ENCODE peak calls at places on chromosomes 3 and 15, in eight cellular contexts. S is fibroblast of lung, G is lung, E is cardiac fibroblast, P is spleen, I is upper lobe of left lung, V is esophagus muscularis mucosa, R is fibroblast of the aortic adventitia. W is an unnamed sample.

GRCh38 chr3:56484525-56485024 is 16.3 kb upstream of the ERC2 start:
- DNase-seq in S (no peak), G (no peak), E (no peak), P (no peak), I (no peak), V (no peak), R (no peak), W (no peak)

GRCh38 chr3:139481116-139481515 is 4.8 kb upstream of the RBP2 start:
- DNase-seq in S (peak), G (no peak), E (no peak), P (no peak), I (no peak), V (no peak), R (peak), W (no peak)

GRCh38 chr3:32146669-32147315 is 40.4 kb downstream of the GPD1L start:
- DNase-seq in S (no peak), G (no peak), E (no peak), P (no peak), I (no peak), V (no peak), R (no peak), W (no peak)

GRCh38 chr3:61589856-61590255 is 28.5 kb downstream of the PTPRG start:
- DNase-seq in S (peak), G (no peak), E (peak), P (no peak), I (no peak), V (no peak), R (peak), W (peak)

GRCh38 chr3:149473314-149473990 is 1.0 kb upstream of the TM4SF4 start:
- DNase-seq in S (peak), G (peak), E (peak), P (no peak), I (peak), V (no peak), R (peak), W (peak)

GRCh38 chr15:91223902-91224301 is 123.8 kb downstream of the SV2B start:
- DNase-seq in S (no peak), G (no peak), E (no peak), P (no peak), I (no peak), V (no peak), R (no peak), W (no peak)

GRCh38 chr3:13223574-13224237 is 150.5 kb upstream of the IQSEC1 start:
- DNase-seq in S (no peak), G (no peak), E (peak), P (no peak), I (no peak), V (no peak), R (no peak), W (no peak)

GRCh38 chr3:195102609-195103467 is 168.1 kb downstream of the XXYLT1 start:
- DNase-seq in S (peak), G (no peak), E (peak), P (peak), I (no peak), V (no peak), R (peak), W (peak)

GRCh38 chr15:49084285-49084570 is 38.0 kb upstream of the SECISBP2L start:
- DNase-seq in S (no peak), G (no peak), E (no peak), P (no peak), I (no peak), V (no peak), R (no peak), W (no peak)

GRCh38 chr3:4838621-4839022 is 140.6 kb upstream of the BHLHE40 start:
- DNase-seq in S (no peak), G (no peak), E (no peak), P (no peak), I (no peak), V (no peak), R (no peak), W (no peak)

GRCh38 chr15:101167791-101168462 is 83.9 kb downstream of the CHSY1 start:
- DNase-seq in S (peak), G (peak), E (peak), P (peak), I (peak), V (peak), R (peak), W (peak)

GRCh38 chr3:79761441-79761840 is 6.4 kb downstream of the ROBO1 start:
- DNase-seq in S (no peak), G (no peak), E (no peak), P (no peak), I (no peak), V (no peak), R (no peak), W (peak)

GRCh38 chr3:22315925-22316324 is 564.9 kb upstream of the ZNF385D start:
- DNase-seq in S (peak), G (no peak), E (peak), P (no peak), I (no peak), V (no peak), R (peak), W (no peak)

GRCh38 chr3:71341721-71342120 is 241.8 kb downstream of the FOXP1 start:
- DNase-seq in S (peak), G (no peak), E (peak), P (no peak), I (no peak), V (no peak), R (peak), W (peak)

GRCh38 chr3:198064420-198064819 is 104.4 kb downstream of the LMLN start:
- DNase-seq in S (no peak), G (no peak), E (no peak), P (no peak), I (no peak), V (no peak), R (no peak), W (no peak)

GRCh38 chr3:190169877-190170276 is 49.2 kb upstream of the P3H2 start:
- DNase-seq in S (no peak), G (no peak), E (no peak), P (no peak), I (no peak), V (no peak), R (no peak), W (no peak)

GRCh38 chr3:126661532-126661931 is 6.6 kb upstream of the TXNRD3 start:
- DNase-seq in S (no peak), G (no peak), E (no peak), P (no peak), I (no peak), V (peak), R (no peak), W (no peak)

GRCh38 chr3:104598848-104599501 is 767.7 kb upstream of the ALCAM start:
- DNase-seq in S (no peak), G (no peak), E (no peak), P (no peak), I (no peak), V (no peak), R (no peak), W (no peak)

GRCh38 chr15:47516576-47517371 is 200.5 kb upstream of the SEMA6D start:
- DNase-seq in S (peak), G (no peak), E (peak), P (no peak), I (no peak), V (peak), R (peak), W (peak)

GRCh38 chr3:14460342-14461005 is 58.1 kb downstream of the SLC6A6 start:
- DNase-seq in S (peak), G (peak), E (peak), P (no peak), I (peak), V (no peak), R (peak), W (peak)

GRCh38 chr15:83166830-83167229 is 40.8 kb downstream of the HDGFL3 start:
- DNase-seq in S (no peak), G (no peak), E (no peak), P (no peak), I (no peak), V (no peak), R (no peak), W (no peak)

GRCh38 chr3:72446406-72447058 is 401.7 kb downstream of the SHQ1 start:
- DNase-seq in S (peak), G (peak), E (peak), P (peak), I (peak), V (no peak), R (peak), W (peak)

GRCh38 chr3:72445827-72446405 is 402.3 kb downstream of the SHQ1 start:
- DNase-seq in S (no peak), G (no peak), E (no peak), P (no peak), I (no peak), V (no peak), R (peak), W (peak)

GRCh38 chr3:72447059-72447946 is 400.9 kb downstream of the SHQ1 start:
- DNase-seq in S (peak), G (peak), E (peak), P (peak), I (peak), V (peak), R (peak), W (peak)

GRCh38 chr3:72442755-72443154 is 405.5 kb downstream of the SHQ1 start:
- DNase-seq in S (no peak), G (no peak), E (no peak), P (no peak), I (no peak), V (no peak), R (no peak), W (no peak)

GRCh38 chr3:72444642-72445223 is 403.5 kb downstream of the SHQ1 start:
- DNase-seq in S (peak), G (no peak), E (no peak), P (no peak), I (no peak), V (no peak), R (no peak), W (no peak)
- H3K4me3 ChIP-seq in S (peak), G (no peak), E (no peak), P (peak), I (peak), V (no peak), R (no peak), W (no peak)

DNA sequence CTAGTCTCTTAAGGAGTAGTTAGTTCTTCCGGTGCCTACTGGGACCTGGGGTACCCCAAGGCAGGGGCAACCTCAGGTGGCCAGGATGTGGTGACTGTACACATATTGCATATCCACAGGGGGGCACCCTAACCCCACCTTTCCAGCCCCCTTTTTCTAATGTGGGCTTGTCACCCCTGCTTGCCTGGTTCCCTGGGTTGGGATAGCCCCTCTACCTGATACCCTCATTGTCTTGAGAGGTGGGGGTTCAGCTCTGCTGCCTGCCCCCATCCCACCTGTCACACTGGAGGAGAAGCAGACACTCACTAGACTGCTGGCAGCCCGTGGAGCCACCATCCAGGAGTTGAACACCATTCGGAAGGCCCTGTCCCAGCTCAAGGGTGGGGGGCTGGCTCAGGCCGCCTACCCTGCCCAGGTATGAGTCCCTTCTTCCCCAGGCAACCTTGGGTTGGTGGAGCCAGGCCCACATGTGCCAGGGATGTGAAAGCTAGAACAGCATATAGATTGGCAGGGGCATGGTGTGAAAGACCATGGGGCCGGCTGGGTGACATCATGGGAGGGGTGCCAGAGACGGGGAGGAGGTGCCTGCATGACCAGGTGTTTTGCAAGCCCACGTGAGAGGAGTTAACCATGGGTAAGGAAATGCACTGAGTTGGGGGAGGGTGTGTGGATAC is 4.0 kb downstream of the GLYCTK start:
- DNase-seq in S (no peak), G (no peak), E (peak), P (peak), I (no peak), V (no peak), R (peak), W (no peak)
- TF ChIP-seq CTCF in S (peak), G (no peak), E (peak), P (peak), I (peak), V (peak), R (peak), W (peak)

DNA sequence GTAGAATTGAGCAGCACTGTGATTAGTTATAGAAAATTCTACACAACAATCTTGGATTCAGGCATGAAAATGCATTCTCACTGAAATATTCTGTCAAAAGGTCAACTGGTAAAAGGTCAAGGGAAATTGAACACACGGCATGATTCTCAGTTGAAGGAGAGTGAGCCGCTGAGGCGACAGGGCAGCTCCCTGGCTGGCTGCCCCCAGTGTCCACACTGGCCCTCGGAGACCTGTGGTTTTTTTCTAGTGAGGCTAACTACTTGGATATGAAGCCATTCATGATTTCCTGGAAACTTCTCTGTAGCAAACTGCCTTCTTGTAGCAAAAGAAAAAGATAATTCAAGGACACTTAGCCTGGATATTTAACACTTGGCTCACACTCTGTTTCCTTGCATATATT is 37.2 kb downstream of the AADACL2 start:
- DNase-seq in S (peak), G (peak), E (peak), P (no peak), I (peak), V (no peak), R (peak), W (peak)
- H3K4me3 ChIP-seq in S (no peak), G (no peak), E (peak), P (no peak), I (no peak), V (no peak), R (peak), W (no peak)

DNA sequence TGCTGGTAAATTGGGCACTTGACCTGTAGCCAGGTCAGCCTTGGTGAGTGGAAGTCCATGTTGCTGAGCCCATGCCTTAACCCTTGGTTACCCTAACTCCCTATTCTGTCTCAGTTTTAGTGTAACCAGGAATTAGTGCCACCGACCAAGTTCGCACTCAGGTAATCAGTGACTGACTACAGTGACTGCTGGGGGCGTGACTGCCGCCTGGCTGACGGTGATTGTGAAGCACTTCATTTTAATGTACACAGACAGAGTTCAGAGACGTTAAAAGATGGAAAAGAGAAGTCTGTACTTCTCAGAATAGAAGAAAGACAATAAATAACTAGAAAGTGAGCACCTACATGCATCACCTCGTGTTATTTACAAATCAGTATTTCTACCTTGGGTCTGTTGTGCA is 17.3 kb downstream of the CFAP161 start:
- DNase-seq in S (no peak), G (no peak), E (no peak), P (no peak), I (no peak), V (peak), R (no peak), W (no peak)
- TF ChIP-seq CTCF in S (no peak), G (no peak), E (no peak), P (no peak), I (no peak), V (no peak), R (no peak), W (no peak)

GRCh38 chr15:55222588-55222987 is 25.8 kb upstream of the RSL24D1 start:
- DNase-seq in S (no peak), G (no peak), E (no peak), P (no peak), I (no peak), V (no peak), R (no peak), W (no peak)
- H3K4me3 ChIP-seq in S (no peak), G (no peak), E (no peak), P (peak), I (no peak), V (no peak), R (no peak), W (no peak)

GRCh38 chr15:95291878-95292472 is 1038.5 kb upstream of the NR2F2 start:
- DNase-seq in S (no peak), G (no peak), E (no peak), P (no peak), I (no peak), V (no peak), R (peak), W (peak)
- TF ChIP-seq CTCF in S (peak), G (peak), E (peak), P (peak), I (peak), V (peak), R (peak), W (peak)

DNA sequence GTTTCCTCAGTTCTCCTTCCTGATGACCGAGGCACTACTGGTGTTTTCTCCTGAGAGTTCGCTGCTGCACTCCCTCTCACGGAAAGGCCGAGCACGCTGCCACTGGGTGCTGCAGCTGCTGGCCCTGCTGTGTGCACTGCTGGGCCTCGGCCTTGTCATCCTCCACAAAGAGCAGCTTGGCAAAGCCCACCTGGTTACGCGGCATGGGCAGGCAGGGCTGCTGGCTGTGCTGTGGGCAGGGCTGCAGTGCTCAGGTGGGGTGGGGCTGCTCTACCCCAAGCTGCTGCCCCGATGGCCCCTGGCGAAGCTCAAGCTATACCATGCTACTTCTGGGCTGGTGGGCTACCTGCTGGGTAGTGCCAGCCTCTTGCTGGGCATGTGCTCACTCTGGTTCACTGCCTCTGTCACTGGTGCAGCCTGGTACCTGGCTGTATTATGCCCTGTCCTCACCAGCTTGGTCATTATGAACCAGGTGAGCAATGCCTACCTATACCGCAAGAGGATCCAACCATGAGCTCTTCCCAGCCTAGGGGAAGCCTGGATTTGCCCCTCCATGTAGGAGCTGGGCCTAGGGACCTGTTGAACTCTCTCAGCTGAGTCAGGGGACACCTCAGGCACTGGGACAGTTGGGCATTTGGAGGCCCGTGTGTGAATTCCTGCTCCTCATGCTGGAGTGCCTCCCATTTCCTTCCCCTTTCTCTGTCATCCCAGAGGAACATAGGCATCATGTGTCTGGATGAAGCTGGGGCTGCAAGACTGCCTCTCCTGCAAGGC is 2.8 kb downstream of the CYB561D2 start:
- DNase-seq in S (no peak), G (no peak), E (no peak), P (no peak), I (no peak), V (no peak), R (no peak), W (no peak)
- H3K4me3 ChIP-seq in S (no peak), G (no peak), E (no peak), P (no peak), I (no peak), V (no peak), R (no peak), W (no peak)

DNA sequence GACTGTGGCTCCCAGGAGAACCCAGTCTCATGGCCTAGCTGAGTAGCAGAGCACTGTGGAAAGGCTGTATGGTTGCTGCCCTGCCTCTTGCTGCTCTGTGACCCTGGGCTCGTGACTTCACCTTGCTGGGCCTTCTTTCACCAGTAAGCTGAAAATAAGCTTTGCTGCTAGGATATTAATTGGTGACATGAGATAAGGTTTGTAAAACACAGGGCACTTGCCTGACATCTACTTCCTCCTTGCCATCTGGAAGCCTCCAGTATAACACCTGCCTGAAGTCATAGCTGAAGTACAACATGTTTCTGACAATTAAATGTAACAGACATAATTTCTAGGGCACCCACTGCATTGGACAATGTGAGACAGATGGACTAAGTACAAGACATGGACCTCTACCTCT is 53.6 kb downstream of the CLEC3B start:
- DNase-seq in S (no peak), G (no peak), E (no peak), P (no peak), I (no peak), V (no peak), R (no peak), W (no peak)
- TF ChIP-seq CTCF in S (no peak), G (no peak), E (no peak), P (no peak), I (no peak), V (no peak), R (no peak), W (no peak)

DNA sequence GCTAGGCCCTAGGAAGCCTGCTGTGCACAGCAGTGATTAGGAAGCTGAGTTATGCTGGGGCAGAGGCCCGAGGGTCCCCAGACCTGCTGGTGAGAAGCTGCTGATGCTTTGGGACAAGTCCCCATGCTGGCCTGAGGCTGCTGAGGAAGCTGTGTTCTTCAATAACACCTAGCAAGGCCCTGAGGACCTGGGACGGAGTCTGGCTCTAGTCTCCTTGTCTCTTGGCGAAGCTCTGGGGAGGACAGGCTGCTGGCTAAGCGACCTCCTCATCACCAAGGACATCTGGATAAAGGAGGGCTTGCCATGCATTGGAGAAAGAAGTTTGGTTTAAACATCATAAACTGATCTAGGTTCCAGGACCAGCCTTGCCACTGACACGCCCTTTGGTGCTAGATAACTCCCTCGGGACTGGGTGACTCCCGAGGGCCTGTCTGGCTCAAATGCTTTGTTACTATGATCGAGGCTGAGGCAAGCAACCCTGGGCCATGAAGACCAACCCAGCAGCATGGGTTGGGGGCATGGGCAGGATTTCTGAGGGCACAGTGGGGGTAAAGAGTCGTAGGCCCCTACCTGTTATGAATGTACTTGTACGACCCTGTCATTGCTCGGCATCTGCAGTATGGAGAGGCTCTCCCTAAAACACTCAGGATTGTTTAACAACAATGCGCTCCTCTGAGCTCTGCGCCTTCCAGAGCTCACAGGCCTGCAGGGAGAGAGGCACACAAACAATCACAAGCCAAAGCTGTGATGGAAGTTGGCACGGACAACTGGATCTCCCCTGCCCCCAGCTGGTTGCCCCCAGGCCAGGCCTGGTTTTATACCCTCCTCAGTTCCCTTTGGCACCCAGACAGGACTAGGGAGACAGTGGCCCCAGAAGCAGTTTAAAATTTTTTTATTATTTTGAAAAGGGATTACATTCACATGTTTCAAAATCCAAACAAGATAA is 64.4 kb downstream of the LINGO1 start:
- DNase-seq in S (no peak), G (no peak), E (peak), P (no peak), I (no peak), V (no peak), R (no peak), W (no peak)
- H3K4me3 ChIP-seq in S (no peak), G (no peak), E (no peak), P (no peak), I (no peak), V (no peak), R (no peak), W (no peak)

W was measured in astrocyte of the spinal cord.